ENCODE peak calls at places on chromosomes 7 and 10, in four cellular contexts. One of them, this sample, is unnamed.

GRCh38 chr7:18780266-18780665 is 284.7 kb downstream of the HDAC9 start:
- DNase-seq in GM12864: no peak
- DNase-seq in fibroblast of the aortic adventitia: no peak
- DNase-seq in AG10803: no peak
- DNase-seq in this sample: no peak

GRCh38 chr7:126501617-126502016 is 751.1 kb downstream of the GRM8 start:
- DNase-seq in fibroblast of the aortic adventitia: no peak
- DNase-seq in AG10803: no peak
- DNase-seq in GM12864: no peak
- DNase-seq in this sample: no peak

GRCh38 chr10:96719850-96720421 is 378 bp downstream of the PIK3AP1 start:
- DNase-seq in fibroblast of the aortic adventitia: no peak
- DNase-seq in AG10803: peak
- DNase-seq in GM12864: no peak
- DNase-seq in this sample: no peak

GRCh38 chr7:40866601-40867000 is 731.8 kb downstream of the SUGCT start:
- DNase-seq in fibroblast of the aortic adventitia: peak
- DNase-seq in AG10803: peak
- DNase-seq in GM12864: no peak
- DNase-seq in this sample: peak

GRCh38 chr7:90178592-90179279 is 24.5 kb downstream of the STEAP1 start:
- DNase-seq in fibroblast of the aortic adventitia: peak
- DNase-seq in GM12864: peak
- DNase-seq in AG10803: peak
- DNase-seq in this sample: peak

GRCh38 chr7:113768256-113768847 is 150.5 kb downstream of the PPP1R3A start:
- DNase-seq in GM12864: no peak
- DNase-seq in AG10803: no peak
- DNase-seq in fibroblast of the aortic adventitia: no peak
- DNase-seq in this sample: no peak

GRCh38 chr10:110746254-110746826 is 102.2 kb downstream of the RBM20 start:
- DNase-seq in AG10803: peak
- DNase-seq in GM12864: no peak
- DNase-seq in fibroblast of the aortic adventitia: peak
- DNase-seq in this sample: peak

GRCh38 chr7:65307651-65308299 is 65.9 kb upstream of the ZNF92 start:
- DNase-seq in GM12864: peak
- DNase-seq in fibroblast of the aortic adventitia: peak
- DNase-seq in AG10803: peak
- DNase-seq in this sample: peak

GRCh38 chr7:732094-732541 is 5.0 kb upstream of the PRKAR1B start:
- DNase-seq in fibroblast of the aortic adventitia: no peak
- DNase-seq in GM12864: no peak
- DNase-seq in AG10803: no peak
- DNase-seq in this sample: no peak

GRCh38 chr7:149329787-149330334 is 67.9 kb downstream of the ZNF783 start:
- DNase-seq in AG10803: no peak
- DNase-seq in GM12864: no peak
- DNase-seq in fibroblast of the aortic adventitia: no peak
- DNase-seq in this sample: no peak

GRCh38 chr10:87504307-87504666 is 406 bp upstream of the MINPP1 start:
- DNase-seq in AG10803: no peak
- DNase-seq in fibroblast of the aortic adventitia: no peak
- DNase-seq in GM12864: no peak
- DNase-seq in this sample: no peak

GRCh38 chr7:134954197-134955082 is 31.9 kb upstream of the AGBL3 start:
- DNase-seq in AG10803: peak
- DNase-seq in GM12864: no peak
- DNase-seq in fibroblast of the aortic adventitia: peak
- DNase-seq in this sample: no peak

GRCh38 chr10:87750001-87750651 is 67.9 kb downstream of the ATAD1 start:
- DNase-seq in fibroblast of the aortic adventitia: peak
- DNase-seq in GM12864: no peak
- DNase-seq in AG10803: peak
- DNase-seq in this sample: peak

GRCh38 chr10:132802694-132803320 is 16.9 kb upstream of the NKX6-2 start:
- DNase-seq in GM12864: no peak
- DNase-seq in fibroblast of the aortic adventitia: no peak
- DNase-seq in AG10803: no peak
- DNase-seq in this sample: no peak

GRCh38 chr10:69389827-69390490 is 26.8 kb downstream of the TACR2 start:
- DNase-seq in GM12864: no peak
- DNase-seq in fibroblast of the aortic adventitia: peak
- DNase-seq in AG10803: no peak
- DNase-seq in this sample: no peak

GRCh38 chr10:100847440-100847839 is 65.3 kb upstream of the SLF2 start:
- DNase-seq in fibroblast of the aortic adventitia: peak
- DNase-seq in GM12864: no peak
- DNase-seq in AG10803: peak
- DNase-seq in this sample: no peak

GRCh38 chr7:45159296-45159695 is 1.7 kb downstream of the RAMP3 start:
- DNase-seq in AG10803: no peak
- DNase-seq in GM12864: no peak
- DNase-seq in fibroblast of the aortic adventitia: no peak
- DNase-seq in this sample: no peak

GRCh38 chr10:74227697-74228424 is 76.8 kb downstream of the ADK start:
- DNase-seq in fibroblast of the aortic adventitia: peak
- DNase-seq in AG10803: peak
- DNase-seq in GM12864: no peak
- DNase-seq in this sample: no peak

GRCh38 chr10:74234569-74234968 is 83.5 kb downstream of the ADK start:
- DNase-seq in AG10803: peak
- DNase-seq in fibroblast of the aortic adventitia: peak
- DNase-seq in GM12864: no peak
- DNase-seq in this sample: no peak

GRCh38 chr10:74238031-74238431 is 87.0 kb downstream of the ADK start:
- DNase-seq in fibroblast of the aortic adventitia: peak
- DNase-seq in GM12864: no peak
- DNase-seq in AG10803: no peak
- DNase-seq in this sample: no peak

GRCh38 chr10:74231375-74231774 is 80.4 kb downstream of the ADK start:
- DNase-seq in GM12864: no peak
- DNase-seq in fibroblast of the aortic adventitia: peak
- DNase-seq in AG10803: no peak
- DNase-seq in this sample: no peak

GRCh38 chr10:74233281-74233680 is 82.3 kb downstream of the ADK start:
- DNase-seq in fibroblast of the aortic adventitia: no peak
- DNase-seq in AG10803: no peak
- DNase-seq in GM12864: no peak
- DNase-seq in this sample: no peak
- TF ChIP-seq CTCF in fibroblast of the aortic adventitia: no peak
- TF ChIP-seq CTCF in AG10803: no peak
- TF ChIP-seq CTCF in GM12864: no peak
- TF ChIP-seq CTCF in this sample: no peak

DNA sequence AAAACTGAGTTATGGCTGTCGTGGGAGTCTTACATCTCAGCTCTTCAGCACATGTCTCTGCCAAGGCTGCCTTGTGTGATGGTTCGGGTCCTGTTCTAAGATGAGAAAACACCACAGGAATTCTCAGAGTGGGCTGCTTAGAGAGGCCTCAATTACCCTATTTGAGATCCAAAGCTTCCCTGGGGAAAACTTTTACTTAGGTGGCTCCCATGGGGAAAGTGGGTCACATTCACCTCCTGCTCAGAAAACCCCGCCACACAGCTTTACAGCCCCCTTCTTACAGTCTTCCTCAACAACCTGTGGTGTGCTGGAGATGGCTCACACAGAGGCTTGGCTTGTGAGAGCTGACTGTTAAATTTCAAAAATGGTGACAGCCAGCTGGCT is 36.6 kb upstream of the KCNIP2 start:
- DNase-seq in GM12864: no peak
- DNase-seq in fibroblast of the aortic adventitia: no peak
- DNase-seq in AG10803: no peak
- DNase-seq in this sample: no peak
- H3K4me3 ChIP-seq in GM12864: no peak
- H3K4me3 ChIP-seq in fibroblast of the aortic adventitia: no peak
- H3K4me3 ChIP-seq in AG10803: no peak
- H3K4me3 ChIP-seq in this sample: no peak

GRCh38 chr10:93861825-93862224 is 32.0 kb upstream of the SLC35G1 start:
- DNase-seq in fibroblast of the aortic adventitia: no peak
- DNase-seq in AG10803: no peak
- DNase-seq in GM12864: no peak
- DNase-seq in this sample: no peak

GRCh38 chr10:93854985-93855384 is 38.8 kb upstream of the SLC35G1 start:
- DNase-seq in fibroblast of the aortic adventitia: peak
- DNase-seq in AG10803: no peak
- DNase-seq in GM12864: no peak
- DNase-seq in this sample: no peak

GRCh38 chr10:93856349-93857140 is 37.2 kb upstream of the SLC35G1 start:
- DNase-seq in GM12864: no peak
- DNase-seq in fibroblast of the aortic adventitia: no peak
- DNase-seq in AG10803: no peak
- DNase-seq in this sample: no peak

GRCh38 chr10:93859049-93859655 is 34.6 kb upstream of the SLC35G1 start:
- DNase-seq in fibroblast of the aortic adventitia: peak
- DNase-seq in AG10803: no peak
- DNase-seq in GM12864: no peak
- DNase-seq in this sample: no peak
- TF ChIP-seq CTCF in fibroblast of the aortic adventitia: peak
- TF ChIP-seq CTCF in AG10803: peak
- TF ChIP-seq CTCF in GM12864: peak
- TF ChIP-seq CTCF in this sample: peak

GRCh38 chr10:6133331-6134098 is 44.7 kb downstream of the RBM17 start:
- DNase-seq in fibroblast of the aortic adventitia: no peak
- DNase-seq in AG10803: no peak
- DNase-seq in GM12864: no peak
- DNase-seq in this sample: no peak

GRCh38 chr10:6134099-6134880 is 45.5 kb downstream of the RBM17 start:
- DNase-seq in fibroblast of the aortic adventitia: no peak
- DNase-seq in GM12864: no peak
- DNase-seq in AG10803: no peak
- DNase-seq in this sample: no peak

GRCh38 chr10:6135039-6135438 is 46.2 kb downstream of the RBM17 start:
- DNase-seq in fibroblast of the aortic adventitia: no peak
- DNase-seq in GM12864: peak
- DNase-seq in AG10803: no peak
- DNase-seq in this sample: no peak

GRCh38 chr10:6136215-6137201 is 47.7 kb downstream of the RBM17 start:
- DNase-seq in GM12864: peak
- DNase-seq in fibroblast of the aortic adventitia: peak
- DNase-seq in AG10803: peak
- DNase-seq in this sample: peak

GRCh38 chr10:6135589-6136168 is 46.8 kb downstream of the RBM17 start:
- DNase-seq in fibroblast of the aortic adventitia: no peak
- DNase-seq in AG10803: no peak
- DNase-seq in GM12864: no peak
- DNase-seq in this sample: no peak
- H3K4me3 ChIP-seq in fibroblast of the aortic adventitia: no peak
- H3K4me3 ChIP-seq in AG10803: no peak
- H3K4me3 ChIP-seq in GM12864: no peak
- H3K4me3 ChIP-seq in this sample: no peak

GRCh38 chr10:71466330-71466729 is 69.6 kb downstream of the CDH23 start:
- DNase-seq in AG10803: no peak
- DNase-seq in GM12864: no peak
- DNase-seq in fibroblast of the aortic adventitia: no peak
- DNase-seq in this sample: no peak
- TF ChIP-seq CTCF in AG10803: no peak
- TF ChIP-seq CTCF in GM12864: no peak
- TF ChIP-seq CTCF in fibroblast of the aortic adventitia: no peak
- TF ChIP-seq CTCF in this sample: no peak

This sample was measured in AG09309.